ENCODE peak calls at places on chromosomes 5 and 9, in six cellular contexts. G is T-helper 1 cell; T is activated gamma-delta T cell treated with anti-CD3 and anti-CD28 coated beads, Interleukin-2, amount 50 U/mL, for 16 hours; M is PC-9; W is A549; P is iPS-NIHi11. Q is an unnamed sample.

GRCh38 chr9:114050226-114050568 is 27.9 kb downstream of the AMBP start:
- DNase-seq in G (no peak), T (no peak), M (no peak), W (no peak), P (no peak), Q (no peak)

GRCh38 chr9:134891016-134891589 is 10.5 kb downstream of the FCN2 start:
- DNase-seq in G (no peak), T (no peak), M (no peak), W (no peak), P (no peak), Q (no peak)

GRCh38 chr9:109653470-109653869 is 126.5 kb upstream of the PALM2AKAP2 start:
- DNase-seq in G (no peak), T (no peak), M (no peak), W (no peak), P (no peak), Q (no peak)

GRCh38 chr5:34045996-34046395 is 3.0 kb upstream of the C1QTNF3 start:
- DNase-seq in G (no peak), T (no peak), M (no peak), W (no peak), P (no peak), Q (peak; percentile 54)

GRCh38 chr5:178115136-178115834 is 2.0 kb downstream of the N4BP3 start:
- DNase-seq in G (no peak), T (no peak), M (no peak), W (no peak), P (peak; percentile 58), Q (no peak)

GRCh38 chr9:109584205-109584604 is 86.1 kb upstream of the PTPN3 start:
- DNase-seq in G (no peak), T (no peak), M (no peak), W (no peak), P (no peak), Q (no peak)

GRCh38 chr5:132261881-132262845 is 4.7 kb downstream of the PDLIM4 start:
- DNase-seq in G (no peak), T (no peak), M (no peak), W (no peak), P (no peak), Q (no peak)

GRCh38 chr9:77897292-77897691 is 134.3 kb downstream of the GNAQ start:
- DNase-seq in G (no peak), T (no peak), M (no peak), W (no peak), P (peak; percentile 32), Q (peak; percentile 17)

GRCh38 chr9:121776009-121776738 is 124.7 kb downstream of the DAB2IP start:
- DNase-seq in G (no peak), T (no peak), M (no peak), W (no peak), P (no peak), Q (no peak)

GRCh38 chr9:7058539-7058938 is 300.8 kb downstream of the KDM4C start:
- DNase-seq in G (no peak), T (no peak), M (no peak), W (no peak), P (no peak), Q (no peak)

GRCh38 chr5:90294604-90295003 is 115.0 kb downstream of the CETN3 start:
- DNase-seq in G (no peak), T (no peak), M (no peak), W (no peak), P (no peak), Q (no peak)

GRCh38 chr5:40551706-40552557 is 127.8 kb upstream of the PTGER4 start:
- DNase-seq in G (no peak), T (no peak), M (peak; percentile 81), W (peak; percentile 59), P (no peak), Q (peak; percentile 56)

GRCh38 chr5:39941436-39941835 is 516.7 kb upstream of the DAB2 start:
- DNase-seq in G (no peak), T (no peak), M (no peak), W (no peak), P (no peak), Q (no peak)

GRCh38 chr5:122790354-122791123 is 15.7 kb downstream of the SNX2 start:
- DNase-seq in G (no peak), T (no peak), M (no peak), W (no peak), P (no peak), Q (no peak)